ENCODE peak calls at places on chromosomes 5 and 9, in ten cellular contexts. R is left ventricle myocardium inferior, Z is HFFc6, M is BJ, K is choroid plexus epithelial cell, D is cardiac muscle cell, P is AG04450, U is AG09309, I is endothelial cell, O is psoas muscle. L is an unnamed sample.

GRCh38 chr9:112750111-112750766 is at the start of gene SNX30:
- DNase-seq in R (peak; percentile 92), Z (peak; percentile 78), M (no peak), K (peak; percentile 91), D (peak; percentile 89), P (peak; percentile 57), U (no peak), I (peak; percentile 83), O (peak; percentile 95), L (peak; percentile 78)

GRCh38 chr5:34487202-34487879 is 168.8 kb upstream of the RAI14 start:
- DNase-seq in R (no peak), Z (peak; percentile 88), M (peak; percentile 79), K (peak; percentile 98), D (no peak), P (peak; percentile 85), U (peak; percentile 90), I (no peak), O (no peak), L (no peak)

GRCh38 chr9:96559339-96559943 is 60.2 kb downstream of the CDC14B start:
- DNase-seq in R (no peak), Z (no peak), M (no peak), K (no peak), D (no peak), P (no peak), U (no peak), I (no peak), O (no peak), L (no peak)

GRCh38 chr5:123700624-123701023 is 188.6 kb downstream of the CSNK1G3 start:
- DNase-seq in R (no peak), Z (peak; percentile 98), M (peak; percentile 98), K (peak; percentile 99), D (no peak), P (peak; percentile 83), U (peak; percentile 95), I (no peak), O (no peak), L (no peak)

GRCh38 chr9:93942176-93942575 is 13.0 kb downstream of the BARX1 start:
- DNase-seq in R (no peak), Z (no peak), M (no peak), K (no peak), D (no peak), P (no peak), U (no peak), I (no peak), O (no peak), L (no peak)

GRCh38 chr5:32790411-32790951 is 79.4 kb downstream of the NPR3 start:
- DNase-seq in R (no peak), Z (peak; percentile 78), M (peak; percentile 47), K (peak; percentile 77), D (no peak), P (no peak), U (no peak), I (no peak), O (no peak), L (no peak)

GRCh38 chr9:131461166-131461565 is 41.6 kb upstream of the POMT1 start:
- DNase-seq in R (no peak), Z (no peak), M (no peak), K (no peak), D (no peak), P (no peak), U (no peak), I (no peak), O (no peak), L (no peak)

GRCh38 chr5:141865406-141865805 is 12.8 kb downstream of the PCDH1 start:
- DNase-seq in R (no peak), Z (no peak), M (no peak), K (no peak), D (no peak), P (no peak), U (no peak), I (no peak), O (no peak), L (no peak)

GRCh38 chr9:123375725-123376132 is 19.7 kb downstream of the CRB2 start:
- DNase-seq in R (no peak), Z (no peak), M (no peak), K (no peak), D (no peak), P (no peak), U (no peak), I (no peak), O (no peak), L (no peak)

GRCh38 chr9:3012245-3012644 is 168.3 kb upstream of the PUM3 start:
- DNase-seq in R (no peak), Z (no peak), M (no peak), K (no peak), D (no peak), P (no peak), U (no peak), I (no peak), O (no peak), L (no peak)

GRCh38 chr9:8723195-8723594 is 923.6 kb upstream of the DMAC1 start:
- DNase-seq in R (no peak), Z (no peak), M (no peak), K (no peak), D (no peak), P (no peak), U (no peak), I (no peak), O (no peak), L (no peak)

GRCh38 chr5:180790020-180790419 is 12.6 kb downstream of the MGAT1 start:
- DNase-seq in R (no peak), Z (no peak), M (no peak), K (no peak), D (no peak), P (no peak), U (no peak), I (peak; percentile 60), O (no peak), L (no peak)

GRCh38 chr5:95701074-95701473 is 18.3 kb upstream of the SPATA9 start:
- DNase-seq in R (no peak), Z (no peak), M (no peak), K (no peak), D (no peak), P (no peak), U (no peak), I (no peak), O (no peak), L (no peak)

GRCh38 chr5:42089705-42090104 is 164.6 kb downstream of the FBXO4 start:
- DNase-seq in R (no peak), Z (no peak), M (no peak), K (no peak), D (no peak), P (no peak), U (no peak), I (no peak), O (no peak), L (no peak)

DNA sequence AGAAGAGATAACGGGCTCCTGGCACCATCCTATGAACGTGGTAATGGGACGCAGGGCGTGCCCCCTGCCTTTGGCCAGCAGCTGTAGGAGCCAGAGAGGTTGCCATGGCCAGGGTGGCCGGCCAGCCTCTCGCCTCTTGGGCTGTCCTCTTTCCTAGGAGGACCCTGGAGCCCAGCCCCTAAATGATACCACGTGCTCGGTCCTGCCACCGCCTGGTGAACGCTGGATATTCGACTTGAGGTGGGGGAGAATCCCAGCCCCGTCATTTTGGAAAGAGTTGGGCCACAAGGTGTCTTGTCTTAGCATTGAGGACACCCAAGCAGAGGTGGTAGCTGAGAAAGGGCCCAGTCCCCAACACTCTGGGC is 391 bp upstream of the NRG2 start:
- DNase-seq in R (peak; percentile 20), Z (no peak), M (no peak), K (no peak), D (peak; percentile 56), P (no peak), U (no peak), I (peak; percentile 12), O (no peak), L (no peak)
- TF ChIP-seq CTCF in R (peak; percentile 17), Z (peak; percentile 41), M (no peak), K (peak; percentile 15), D (no peak), P (no peak), U (no peak), I (no peak), O (no peak), L (peak; percentile 36)

DNA sequence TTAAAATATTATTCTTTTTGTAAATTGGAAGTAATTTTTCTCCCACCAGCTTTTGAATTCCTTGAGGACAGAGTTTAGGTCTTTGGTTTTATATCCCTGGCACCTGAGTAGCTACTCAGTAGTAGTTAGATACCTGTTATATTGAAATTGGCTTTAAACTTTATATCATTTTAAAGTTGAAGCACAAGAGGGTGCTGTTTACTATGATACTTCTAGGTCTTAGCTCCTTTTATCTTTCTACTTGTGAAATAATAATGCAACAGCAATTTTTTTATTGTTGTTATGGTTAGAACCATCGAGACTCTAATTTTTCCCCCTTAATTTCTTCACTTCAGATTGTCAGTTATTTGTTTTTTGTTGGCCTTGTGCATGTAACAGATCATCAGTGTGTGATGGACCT is 46.3 kb downstream of the AP3S1 start:
- DNase-seq in R (no peak), Z (peak; percentile 25), M (peak; percentile 7), K (peak; percentile 69), D (no peak), P (no peak), U (peak; percentile 7), I (no peak), O (no peak), L (no peak)
- TF ChIP-seq CTCF in R (peak; percentile 30), Z (peak; percentile 73), M (peak; percentile 23), K (peak; percentile 34), D (peak; percentile 17), P (peak; percentile 44), U (peak; percentile 29), I (no peak), O (peak; percentile 13), L (no peak)

GRCh38 chr5:16497546-16497945 is 31.9 kb upstream of the ZNF622 start:
- DNase-seq in R (no peak), Z (no peak), M (no peak), K (no peak), D (no peak), P (no peak), U (no peak), I (no peak), O (no peak), L (no peak)

GRCh38 chr5:16493261-16493660 is 27.7 kb upstream of the ZNF622 start:
- DNase-seq in R (no peak), Z (no peak), M (no peak), K (peak; percentile 35), D (no peak), P (no peak), U (no peak), I (no peak), O (no peak), L (no peak)

GRCh38 chr5:16489322-16489791 is 23.8 kb upstream of the ZNF622 start:
- DNase-seq in R (no peak), Z (peak; percentile 60), M (no peak), K (peak; percentile 85), D (peak; percentile 61), P (peak; percentile 18), U (peak; percentile 37), I (no peak), O (no peak), L (no peak)

GRCh38 chr5:16490911-16491310 is 25.3 kb upstream of the ZNF622 start:
- DNase-seq in R (no peak), Z (no peak), M (no peak), K (no peak), D (no peak), P (no peak), U (no peak), I (no peak), O (no peak), L (no peak)

GRCh38 chr5:16492398-16493175 is 27.0 kb upstream of the ZNF622 start:
- DNase-seq in R (no peak), Z (peak; percentile 72), M (peak; percentile 46), K (peak; percentile 97), D (no peak), P (peak; percentile 6), U (peak; percentile 63), I (no peak), O (peak; percentile 83), L (no peak)
- TF ChIP-seq CTCF in R (no peak), Z (no peak), M (no peak), K (no peak), D (no peak), P (no peak), U (no peak), I (no peak), O (no peak), L (no peak)

GRCh38 chr5:91928751-91929521 is 545.8 kb upstream of the ARRDC3 start:
- DNase-seq in R (no peak), Z (peak; percentile 2), M (no peak), K (peak; percentile 44), D (peak; percentile 20), P (no peak), U (no peak), I (no peak), O (no peak), L (no peak)
- TF ChIP-seq CTCF in R (peak; percentile 60), Z (peak; percentile 84), M (peak; percentile 46), K (peak; percentile 53), D (peak; percentile 48), P (peak; percentile 59), U (peak; percentile 28), I (peak; percentile 74), O (peak; percentile 24), L (peak; percentile 78)

L was measured in neural crest cell.